ENCODE peak calls at places on chromosomes 11 and 22, in eight cellular contexts. One of them, this sample, is unnamed.

GRCh38 chr11:44814881-44815592 is 88.3 kb downstream of the TSPAN18 start:
- DNase-seq in H9: no peak
- DNase-seq in stomach: no peak
- DNase-seq in Panc1: no peak
- DNase-seq in naive thymus-derived CD4-positive, alpha-beta T cell: no peak
- DNase-seq in lung: no peak
- DNase-seq in spleen: peak; percentile 44
- DNase-seq in endodermal cell: no peak
- DNase-seq in this sample: no peak

GRCh38 chr11:120695426-120695825 is 183.9 kb downstream of the GRIK4 start:
- DNase-seq in stomach: no peak
- DNase-seq in naive thymus-derived CD4-positive, alpha-beta T cell: no peak
- DNase-seq in spleen: no peak
- DNase-seq in H9: no peak
- DNase-seq in Panc1: no peak
- DNase-seq in endodermal cell: no peak
- DNase-seq in lung: no peak
- DNase-seq in this sample: no peak

GRCh38 chr11:9565822-9566560 is 7.5 kb upstream of the WEE1 start:
- DNase-seq in stomach: peak; percentile 39
- DNase-seq in lung: peak; percentile 37
- DNase-seq in naive thymus-derived CD4-positive, alpha-beta T cell: no peak
- DNase-seq in endodermal cell: peak; percentile 88
- DNase-seq in Panc1: peak; percentile 100
- DNase-seq in H9: peak; percentile 89
- DNase-seq in spleen: no peak
- DNase-seq in this sample: no peak

GRCh38 chr11:108322666-108323065 is 99.8 kb downstream of the ATM start:
- DNase-seq in stomach: no peak
- DNase-seq in endodermal cell: no peak
- DNase-seq in H9: no peak
- DNase-seq in spleen: no peak
- DNase-seq in naive thymus-derived CD4-positive, alpha-beta T cell: no peak
- DNase-seq in Panc1: no peak
- DNase-seq in lung: no peak
- DNase-seq in this sample: no peak

GRCh38 chr11:57180141-57180561 is 1.6 kb upstream of the LRRC55 start:
- DNase-seq in Panc1: no peak
- DNase-seq in H9: peak; percentile 62
- DNase-seq in endodermal cell: peak; percentile 78
- DNase-seq in lung: no peak
- DNase-seq in spleen: no peak
- DNase-seq in naive thymus-derived CD4-positive, alpha-beta T cell: no peak
- DNase-seq in stomach: no peak
- DNase-seq in this sample: peak; percentile 7

GRCh38 chr11:72227316-72228228 is 3.0 kb downstream of the INPPL1 start:
- DNase-seq in spleen: peak; percentile 65
- DNase-seq in naive thymus-derived CD4-positive, alpha-beta T cell: no peak
- DNase-seq in H9: peak; percentile 21
- DNase-seq in endodermal cell: peak; percentile 32
- DNase-seq in lung: peak; percentile 27
- DNase-seq in Panc1: no peak
- DNase-seq in stomach: peak; percentile 27
- DNase-seq in this sample: no peak

GRCh38 chr11:128342511-128343133 is 244.7 kb downstream of the ETS1 start:
- DNase-seq in spleen: peak; percentile 85
- DNase-seq in endodermal cell: peak; percentile 73
- DNase-seq in H9: no peak
- DNase-seq in lung: peak; percentile 74
- DNase-seq in naive thymus-derived CD4-positive, alpha-beta T cell: no peak
- DNase-seq in stomach: no peak
- DNase-seq in Panc1: peak; percentile 52
- DNase-seq in this sample: no peak

GRCh38 chr11:20125927-20126326 is 34.3 kb downstream of the DBX1 start:
- DNase-seq in endodermal cell: no peak
- DNase-seq in H9: no peak
- DNase-seq in naive thymus-derived CD4-positive, alpha-beta T cell: no peak
- DNase-seq in lung: no peak
- DNase-seq in stomach: no peak
- DNase-seq in spleen: no peak
- DNase-seq in Panc1: no peak
- DNase-seq in this sample: peak; percentile 12

GRCh38 chr11:78201096-78201495 is 12.4 kb downstream of the USP35 start:
- DNase-seq in Panc1: no peak
- DNase-seq in lung: no peak
- DNase-seq in naive thymus-derived CD4-positive, alpha-beta T cell: no peak
- DNase-seq in H9: no peak
- DNase-seq in stomach: no peak
- DNase-seq in endodermal cell: no peak
- DNase-seq in spleen: peak; percentile 38
- DNase-seq in this sample: no peak

GRCh38 chr11:75905434-75905833 is 90.4 kb downstream of the UVRAG start:
- DNase-seq in endodermal cell: no peak
- DNase-seq in lung: no peak
- DNase-seq in spleen: no peak
- DNase-seq in naive thymus-derived CD4-positive, alpha-beta T cell: no peak
- DNase-seq in H9: no peak
- DNase-seq in stomach: no peak
- DNase-seq in Panc1: no peak
- DNase-seq in this sample: no peak

GRCh38 chr11:72793081-72793451 is 781 bp downstream of the STARD10 start:
- DNase-seq in spleen: no peak
- DNase-seq in naive thymus-derived CD4-positive, alpha-beta T cell: no peak
- DNase-seq in Panc1: no peak
- DNase-seq in stomach: no peak
- DNase-seq in endodermal cell: no peak
- DNase-seq in lung: no peak
- DNase-seq in H9: no peak
- DNase-seq in this sample: no peak

GRCh38 chr22:45743687-45744086 is 72.1 kb downstream of the ATXN10 start:
- DNase-seq in lung: no peak
- DNase-seq in stomach: no peak
- DNase-seq in spleen: no peak
- DNase-seq in H9: no peak
- DNase-seq in endodermal cell: no peak
- DNase-seq in Panc1: no peak
- DNase-seq in naive thymus-derived CD4-positive, alpha-beta T cell: no peak
- DNase-seq in this sample: no peak

GRCh38 chr22:40654522-40655167 is 18.1 kb upstream of the MRTFA start:
- DNase-seq in lung: no peak
- DNase-seq in H9: peak; percentile 42
- DNase-seq in spleen: no peak
- DNase-seq in endodermal cell: peak; percentile 73
- DNase-seq in naive thymus-derived CD4-positive, alpha-beta T cell: no peak
- DNase-seq in Panc1: no peak
- DNase-seq in stomach: peak; percentile 64
- DNase-seq in this sample: peak; percentile 42
- H3K27ac ChIP-seq in lung: peak overlapping the region; percentile 30
- H3K27ac ChIP-seq in H9: peak overlapping the region; percentile 55
- H3K27ac ChIP-seq in spleen: no peak overlapping the region
- H3K27ac ChIP-seq in endodermal cell: no peak overlapping the region
- H3K27ac ChIP-seq in naive thymus-derived CD4-positive, alpha-beta T cell: no peak overlapping the region
- H3K27ac ChIP-seq in Panc1: peak overlapping the region; percentile 68
- H3K27ac ChIP-seq in stomach: peak overlapping the region; percentile 99
- H3K27ac ChIP-seq in this sample: peak overlapping the region; percentile 55

DNA sequence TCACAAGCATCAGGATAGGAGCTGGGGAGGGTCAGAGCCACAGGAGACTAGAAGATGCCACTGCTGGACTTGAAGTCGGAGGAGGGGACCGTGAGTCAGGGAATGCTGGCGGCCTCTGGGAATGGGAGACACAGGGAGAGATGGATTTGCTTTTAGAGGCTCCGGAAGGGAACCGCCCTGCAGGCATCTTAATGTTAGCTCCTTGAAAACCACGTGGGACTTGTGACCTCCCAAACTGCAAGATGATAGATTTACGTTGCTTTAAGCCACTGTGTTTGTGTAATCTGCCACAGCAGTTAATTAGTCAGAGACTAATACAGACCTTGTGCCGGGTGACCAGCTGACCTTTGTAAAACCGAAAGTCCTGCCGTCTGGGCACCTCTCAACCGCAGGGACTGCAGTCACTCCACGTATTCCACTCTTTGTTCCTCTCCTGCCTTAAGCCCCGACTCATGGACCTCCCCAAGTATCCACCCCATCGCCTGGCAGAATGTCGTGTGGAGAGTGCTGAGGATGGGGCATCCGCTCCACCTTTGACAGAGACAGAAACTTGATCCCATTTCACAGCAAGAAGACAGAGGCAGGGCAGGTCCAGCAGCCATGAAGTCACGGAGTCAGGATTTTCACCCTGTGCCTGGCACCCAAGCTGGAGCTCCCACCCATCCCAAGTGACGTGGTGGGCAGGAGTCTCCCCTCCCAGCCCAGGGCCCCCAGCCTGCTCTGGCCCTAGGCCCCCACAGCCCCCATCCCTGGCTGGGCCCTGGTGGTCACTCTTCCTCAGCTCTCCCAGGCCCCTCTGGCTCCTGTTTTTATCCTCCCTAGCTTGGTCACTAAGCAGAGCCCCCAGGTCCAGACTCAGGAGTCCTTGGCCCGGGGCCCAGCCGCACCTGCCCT is 19.4 kb upstream of the CTSD start:
- DNase-seq in naive thymus-derived CD4-positive, alpha-beta T cell: no peak
- DNase-seq in H9: no peak
- DNase-seq in lung: no peak
- DNase-seq in Panc1: peak; percentile 66
- DNase-seq in spleen: no peak
- DNase-seq in endodermal cell: no peak
- DNase-seq in stomach: no peak
- DNase-seq in this sample: no peak
- H3K27ac ChIP-seq in naive thymus-derived CD4-positive, alpha-beta T cell: no peak overlapping the region
- H3K27ac ChIP-seq in H9: no peak overlapping the region
- H3K27ac ChIP-seq in lung: peak overlapping the region; percentile 12
- H3K27ac ChIP-seq in Panc1: peak overlapping the region; percentile 82
- H3K27ac ChIP-seq in spleen: no peak overlapping the region
- H3K27ac ChIP-seq in endodermal cell: no peak overlapping the region
- H3K27ac ChIP-seq in stomach: no peak overlapping the region
- H3K27ac ChIP-seq in this sample: no peak overlapping the region

DNA sequence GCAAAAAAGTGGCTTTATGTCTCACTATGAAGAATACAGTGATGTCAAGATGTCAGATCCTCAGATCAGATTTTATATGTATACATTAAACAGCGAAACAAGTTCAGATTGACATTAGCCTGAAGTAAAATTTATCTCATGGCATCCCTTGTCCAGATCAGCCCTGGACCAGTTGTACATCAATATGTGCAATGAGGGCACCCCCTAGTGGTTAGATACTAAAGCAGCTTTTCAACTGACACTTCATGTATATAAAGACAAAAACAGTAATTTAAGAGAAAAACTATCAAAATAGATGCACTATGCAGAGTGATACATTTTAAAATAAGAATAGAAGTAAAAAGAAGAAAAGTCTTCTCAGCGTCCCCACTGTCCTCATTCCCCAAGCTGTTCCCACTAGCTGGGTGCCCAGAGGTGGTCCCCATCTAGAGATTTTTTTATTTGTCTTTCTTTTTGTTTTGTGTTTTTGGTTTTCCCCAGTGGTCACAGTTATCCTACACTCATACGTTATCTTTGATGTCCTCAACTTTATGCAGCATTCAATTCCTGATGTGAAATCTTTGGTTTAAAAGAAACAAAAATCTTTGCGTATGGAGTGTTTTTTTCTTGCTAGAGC is 2193.4 kb upstream of the RAG2 start:
- DNase-seq in Panc1: peak; percentile 25
- DNase-seq in naive thymus-derived CD4-positive, alpha-beta T cell: no peak
- DNase-seq in endodermal cell: peak; percentile 60
- DNase-seq in lung: peak; percentile 42
- DNase-seq in H9: peak; percentile 31
- DNase-seq in spleen: no peak
- DNase-seq in stomach: no peak
- DNase-seq in this sample: no peak
- H3K27ac ChIP-seq in Panc1: no peak overlapping the region
- H3K27ac ChIP-seq in naive thymus-derived CD4-positive, alpha-beta T cell: no peak overlapping the region
- H3K27ac ChIP-seq in endodermal cell: no peak overlapping the region
- H3K27ac ChIP-seq in lung: no peak overlapping the region
- H3K27ac ChIP-seq in H9: no peak overlapping the region
- H3K27ac ChIP-seq in spleen: no peak overlapping the region
- H3K27ac ChIP-seq in stomach: no peak overlapping the region
- H3K27ac ChIP-seq in this sample: no peak overlapping the region

GRCh38 chr11:2837651-2838050 is 47.9 kb downstream of the CDKN1C start:
- DNase-seq in stomach: no peak
- DNase-seq in lung: no peak
- DNase-seq in naive thymus-derived CD4-positive, alpha-beta T cell: no peak
- DNase-seq in Panc1: no peak
- DNase-seq in endodermal cell: no peak
- DNase-seq in H9: no peak
- DNase-seq in spleen: no peak
- DNase-seq in this sample: no peak

GRCh38 chr11:2836335-2837095 is 49.1 kb downstream of the CDKN1C start:
- DNase-seq in stomach: no peak
- DNase-seq in naive thymus-derived CD4-positive, alpha-beta T cell: no peak
- DNase-seq in lung: no peak
- DNase-seq in Panc1: no peak
- DNase-seq in endodermal cell: no peak
- DNase-seq in H9: no peak
- DNase-seq in spleen: no peak
- DNase-seq in this sample: no peak

GRCh38 chr11:2835768-2836150 is 49.8 kb downstream of the CDKN1C start:
- DNase-seq in endodermal cell: no peak
- DNase-seq in stomach: no peak
- DNase-seq in spleen: no peak
- DNase-seq in lung: no peak
- DNase-seq in Panc1: no peak
- DNase-seq in naive thymus-derived CD4-positive, alpha-beta T cell: no peak
- DNase-seq in H9: no peak
- DNase-seq in this sample: no peak

GRCh38 chr11:2838091-2838490 is 47.5 kb downstream of the CDKN1C start:
- DNase-seq in H9: no peak
- DNase-seq in lung: no peak
- DNase-seq in Panc1: no peak
- DNase-seq in stomach: peak; percentile 46
- DNase-seq in spleen: no peak
- DNase-seq in endodermal cell: no peak
- DNase-seq in naive thymus-derived CD4-positive, alpha-beta T cell: no peak
- DNase-seq in this sample: no peak

DNA sequence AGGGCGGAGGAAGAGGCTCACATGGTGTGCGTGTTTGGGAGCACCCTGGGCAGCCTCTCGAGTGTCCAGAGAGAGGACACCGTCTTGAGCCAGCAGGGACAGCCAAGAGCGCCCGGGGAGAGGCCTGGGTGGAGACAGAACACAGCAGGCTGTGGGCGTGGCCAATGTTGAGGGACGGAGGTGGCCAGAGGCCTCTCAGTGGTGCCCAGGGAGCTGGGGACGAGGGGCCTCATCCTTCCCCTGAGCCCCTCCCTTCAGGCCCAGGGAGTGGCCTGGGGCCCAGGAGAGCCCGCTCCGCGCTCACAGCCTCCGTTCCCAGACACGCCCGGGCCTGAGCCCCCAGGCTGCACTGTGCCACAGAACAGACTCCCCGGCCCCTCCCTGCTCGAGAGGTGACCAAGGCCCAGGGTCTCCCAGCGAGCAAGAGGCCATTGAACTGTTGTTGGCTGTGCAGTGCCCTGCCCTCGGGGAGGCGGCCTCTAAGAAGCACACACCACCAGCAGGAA is 48.4 kb downstream of the CDKN1C start:
- DNase-seq in spleen: no peak
- DNase-seq in endodermal cell: peak; percentile 85
- DNase-seq in naive thymus-derived CD4-positive, alpha-beta T cell: no peak
- DNase-seq in Panc1: no peak
- DNase-seq in lung: peak; percentile 69
- DNase-seq in stomach: peak; percentile 82
- DNase-seq in H9: peak; percentile 88
- DNase-seq in this sample: no peak
- H3K27ac ChIP-seq in spleen: no peak overlapping the region
- H3K27ac ChIP-seq in endodermal cell: no peak overlapping the region
- H3K27ac ChIP-seq in naive thymus-derived CD4-positive, alpha-beta T cell: no peak overlapping the region
- H3K27ac ChIP-seq in Panc1: no peak overlapping the region
- H3K27ac ChIP-seq in lung: no peak overlapping the region
- H3K27ac ChIP-seq in stomach: no peak overlapping the region
- H3K27ac ChIP-seq in H9: no peak overlapping the region
- H3K27ac ChIP-seq in this sample: no peak overlapping the region